ENCODE peak calls at places on chromosome X, in five cellular contexts. One of them, this sample, is unnamed. For H3K4me1, the result is how much of the 10 kb centered on the place peaks cover.

GRCh38 chrX:13119386-13119785 is 75.0 kb upstream of the FAM9C start:
- DNase-seq in HCT116: no peak
- DNase-seq in upper lobe of left lung: no peak
- DNase-seq in stomach: no peak
- DNase-seq in K562: no peak
- DNase-seq in this sample: no peak

GRCh38 chrX:132488092-132488749 is 617 bp downstream of the MBNL3 start:
- DNase-seq in HCT116: no peak
- DNase-seq in upper lobe of left lung: peak
- DNase-seq in stomach: no peak
- DNase-seq in K562: no peak
- DNase-seq in this sample: no peak

GRCh38 chrX:55787063-55787462 is 69.5 kb downstream of the RRAGB start:
- DNase-seq in HCT116: no peak
- DNase-seq in upper lobe of left lung: no peak
- DNase-seq in stomach: no peak
- DNase-seq in K562: no peak
- DNase-seq in this sample: no peak

GRCh38 chrX:42992199-42992943 is 214.4 kb upstream of the PPP1R2C start:
- DNase-seq in HCT116: no peak
- DNase-seq in upper lobe of left lung: no peak
- DNase-seq in stomach: no peak
- DNase-seq in K562: no peak
- DNase-seq in this sample: no peak

GRCh38 chrX:12975999-12976558 is 1.2 kb downstream of the TMSB4X start:
- DNase-seq in HCT116: no peak
- DNase-seq in upper lobe of left lung: peak
- DNase-seq in stomach: peak
- DNase-seq in K562: peak
- DNase-seq in this sample: no peak

GRCh38 chrX:42079968-42080367 is 156.6 kb upstream of the CASK start:
- DNase-seq in HCT116: no peak
- DNase-seq in upper lobe of left lung: no peak
- DNase-seq in stomach: no peak
- DNase-seq in K562: no peak
- DNase-seq in this sample: no peak

GRCh38 chrX:122866527-122866926 is 317.6 kb upstream of the GRIA3 start:
- DNase-seq in HCT116: no peak
- DNase-seq in upper lobe of left lung: no peak
- DNase-seq in stomach: no peak
- DNase-seq in K562: no peak
- DNase-seq in this sample: no peak

GRCh38 chrX:130347336-130347735 is 7.6 kb downstream of the SLC25A14 start:
- DNase-seq in HCT116: no peak
- DNase-seq in upper lobe of left lung: no peak
- DNase-seq in stomach: no peak
- DNase-seq in K562: no peak
- DNase-seq in this sample: no peak

GRCh38 chrX:22389544-22390243 is 117.0 kb downstream of the CBLL2 start:
- DNase-seq in HCT116: no peak
- DNase-seq in upper lobe of left lung: no peak
- DNase-seq in stomach: no peak
- DNase-seq in K562: no peak
- DNase-seq in this sample: no peak

GRCh38 chrX:41922125-41922521 is 1.2 kb downstream of the CASK start:
- DNase-seq in HCT116: no peak
- DNase-seq in upper lobe of left lung: no peak
- DNase-seq in stomach: no peak
- DNase-seq in K562: no peak
- DNase-seq in this sample: no peak

GRCh38 chrX:24099394-24099793 is 44.6 kb downstream of the EIF2S3 start:
- DNase-seq in HCT116: no peak
- DNase-seq in upper lobe of left lung: no peak
- DNase-seq in stomach: no peak
- DNase-seq in K562: no peak
- DNase-seq in this sample: no peak

GRCh38 chrX:80807606-80808159 is 2.0 kb downstream of the BRWD3 start:
- DNase-seq in HCT116: no peak
- DNase-seq in upper lobe of left lung: no peak
- DNase-seq in stomach: no peak
- DNase-seq in K562: peak
- DNase-seq in this sample: no peak

GRCh38 chrX:66012094-66012534 is 27.8 kb downstream of the VSIG4 start:
- DNase-seq in HCT116: no peak
- DNase-seq in upper lobe of left lung: peak
- DNase-seq in stomach: peak
- DNase-seq in K562: no peak
- DNase-seq in this sample: no peak

GRCh38 chrX:45824471-45824870 is 623.8 kb upstream of the DIPK2B start:
- DNase-seq in HCT116: peak
- DNase-seq in upper lobe of left lung: no peak
- DNase-seq in stomach: no peak
- DNase-seq in K562: peak
- DNase-seq in this sample: no peak

GRCh38 chrX:13932416-13932815 is 97.3 kb downstream of the GEMIN8 start:
- DNase-seq in HCT116: no peak
- DNase-seq in upper lobe of left lung: no peak
- DNase-seq in stomach: no peak
- DNase-seq in K562: no peak
- DNase-seq in this sample: no peak

GRCh38 chrX:37922926-37923325 is 75.6 kb upstream of the DYNLT3 start:
- DNase-seq in HCT116: no peak
- DNase-seq in upper lobe of left lung: no peak
- DNase-seq in stomach: no peak
- DNase-seq in K562: no peak
- DNase-seq in this sample: no peak

GRCh38 chrX:17549005-17549685 is 174.1 kb downstream of the NHS start:
- DNase-seq in HCT116: no peak
- DNase-seq in upper lobe of left lung: no peak
- DNase-seq in stomach: no peak
- DNase-seq in K562: no peak
- DNase-seq in this sample: no peak
- H3K4me1 ChIP-seq in HCT116: under half
- H3K4me1 ChIP-seq in upper lobe of left lung: under half
- H3K4me1 ChIP-seq in stomach: under half
- H3K4me1 ChIP-seq in K562: under half
- H3K4me1 ChIP-seq in this sample: under half

GRCh38 chrX:68930576-68931317 is 101.9 kb downstream of the EFNB1 start:
- DNase-seq in HCT116: no peak
- DNase-seq in upper lobe of left lung: no peak
- DNase-seq in stomach: no peak
- DNase-seq in K562: no peak
- DNase-seq in this sample: no peak
- H3K27ac ChIP-seq in HCT116: no peak
- H3K27ac ChIP-seq in upper lobe of left lung: peak
- H3K27ac ChIP-seq in stomach: no peak
- H3K27ac ChIP-seq in K562: no peak
- H3K27ac ChIP-seq in this sample: no peak

DNA sequence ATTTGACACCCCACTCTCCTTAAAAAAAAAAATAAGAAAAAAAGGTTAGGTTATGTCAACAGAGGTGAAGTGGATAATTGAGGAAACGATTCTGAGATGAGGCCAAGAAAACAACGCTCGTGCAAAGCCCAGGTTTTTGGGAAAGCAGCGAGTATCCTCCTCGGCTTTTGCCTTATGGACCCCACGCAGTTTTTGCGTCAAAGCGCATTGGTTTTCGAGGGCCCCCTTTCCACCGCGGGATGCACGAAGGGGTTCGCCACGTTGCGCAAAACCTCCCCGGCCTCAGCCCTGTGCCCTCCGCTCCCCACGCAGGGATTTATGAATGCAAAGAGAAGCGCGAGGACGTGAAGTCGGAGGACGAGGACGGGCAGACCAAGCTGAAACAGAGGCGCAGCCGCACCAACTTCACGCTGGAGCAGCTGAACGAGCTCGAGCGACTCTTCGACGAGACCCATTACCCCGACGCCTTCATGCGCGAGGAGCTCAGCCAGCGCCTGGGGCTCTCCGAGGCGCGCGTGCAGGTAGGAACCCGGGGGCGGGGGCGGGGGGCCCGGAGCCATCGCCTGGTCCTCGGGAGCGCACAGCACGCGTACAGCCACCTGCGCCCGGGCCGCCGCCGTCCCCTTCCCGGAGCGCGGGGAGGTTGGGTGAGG is 3.8 kb downstream of the SHOX start:
- DNase-seq in HCT116: no peak
- DNase-seq in upper lobe of left lung: no peak
- DNase-seq in stomach: peak
- DNase-seq in K562: no peak
- DNase-seq in this sample: no peak
- TF ChIP-seq POLR2AphosphoS5 in HCT116: no peak
- TF ChIP-seq POLR2AphosphoS5 in upper lobe of left lung: no peak
- TF ChIP-seq POLR2AphosphoS5 in stomach: no peak
- TF ChIP-seq POLR2AphosphoS5 in K562: no peak
- TF ChIP-seq POLR2AphosphoS5 in this sample: no peak

GRCh38 chrX:19627533-19627932 is 112.2 kb upstream of the MAP3K15 start:
- DNase-seq in HCT116: no peak
- DNase-seq in upper lobe of left lung: no peak
- DNase-seq in stomach: no peak
- DNase-seq in K562: no peak
- DNase-seq in this sample: no peak

GRCh38 chrX:19630776-19631707 is 115.7 kb upstream of the MAP3K15 start:
- DNase-seq in HCT116: no peak
- DNase-seq in upper lobe of left lung: no peak
- DNase-seq in stomach: no peak
- DNase-seq in K562: no peak
- DNase-seq in this sample: no peak

GRCh38 chrX:19628006-19628575 is 112.8 kb upstream of the MAP3K15 start:
- DNase-seq in HCT116: no peak
- DNase-seq in upper lobe of left lung: no peak
- DNase-seq in stomach: no peak
- DNase-seq in K562: no peak
- DNase-seq in this sample: no peak

GRCh38 chrX:19630228-19630627 is 114.9 kb upstream of the MAP3K15 start:
- DNase-seq in HCT116: no peak
- DNase-seq in upper lobe of left lung: no peak
- DNase-seq in stomach: no peak
- DNase-seq in K562: no peak
- DNase-seq in this sample: no peak

DNA sequence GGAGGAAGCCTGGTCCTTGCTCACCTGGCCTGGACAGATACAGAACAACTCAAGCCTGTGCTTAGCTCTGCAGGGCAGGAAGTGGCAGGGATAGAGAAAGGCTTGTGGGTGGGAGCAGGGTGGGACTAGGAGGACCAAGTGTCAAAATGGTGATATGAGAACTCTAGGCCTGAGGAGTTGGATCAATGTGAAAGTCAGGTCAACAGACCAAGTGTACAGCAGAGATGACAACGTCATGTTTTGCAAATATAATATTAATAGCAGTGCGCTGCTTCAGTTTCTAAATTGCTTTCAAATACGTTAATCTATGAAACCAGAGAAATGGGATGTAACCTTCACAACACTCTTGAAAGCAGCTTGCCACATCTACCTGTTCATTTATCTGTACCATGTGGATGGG is 114.2 kb upstream of the MAP3K15 start:
- DNase-seq in HCT116: no peak
- DNase-seq in upper lobe of left lung: no peak
- DNase-seq in stomach: no peak
- DNase-seq in K562: no peak
- DNase-seq in this sample: no peak
- H3K4me1 ChIP-seq in HCT116: under half
- H3K4me1 ChIP-seq in upper lobe of left lung: under half
- H3K4me1 ChIP-seq in stomach: under half
- H3K4me1 ChIP-seq in K562: under half
- H3K4me1 ChIP-seq in this sample: under half

GRCh38 chrX:67717571-67717970 is 173.8 kb downstream of the AR start:
- DNase-seq in HCT116: no peak
- DNase-seq in upper lobe of left lung: no peak
- DNase-seq in stomach: no peak
- DNase-seq in K562: no peak
- DNase-seq in this sample: no peak

GRCh38 chrX:67720344-67720743 is 176.5 kb downstream of the AR start:
- DNase-seq in HCT116: no peak
- DNase-seq in upper lobe of left lung: no peak
- DNase-seq in stomach: no peak
- DNase-seq in K562: no peak
- DNase-seq in this sample: no peak

GRCh38 chrX:67723580-67724351 is 179.9 kb downstream of the AR start:
- DNase-seq in HCT116: no peak
- DNase-seq in upper lobe of left lung: peak
- DNase-seq in stomach: no peak
- DNase-seq in K562: no peak
- DNase-seq in this sample: no peak

GRCh38 chrX:67721321-67721720 is 177.5 kb downstream of the AR start:
- DNase-seq in HCT116: no peak
- DNase-seq in upper lobe of left lung: no peak
- DNase-seq in stomach: no peak
- DNase-seq in K562: no peak
- DNase-seq in this sample: no peak

DNA sequence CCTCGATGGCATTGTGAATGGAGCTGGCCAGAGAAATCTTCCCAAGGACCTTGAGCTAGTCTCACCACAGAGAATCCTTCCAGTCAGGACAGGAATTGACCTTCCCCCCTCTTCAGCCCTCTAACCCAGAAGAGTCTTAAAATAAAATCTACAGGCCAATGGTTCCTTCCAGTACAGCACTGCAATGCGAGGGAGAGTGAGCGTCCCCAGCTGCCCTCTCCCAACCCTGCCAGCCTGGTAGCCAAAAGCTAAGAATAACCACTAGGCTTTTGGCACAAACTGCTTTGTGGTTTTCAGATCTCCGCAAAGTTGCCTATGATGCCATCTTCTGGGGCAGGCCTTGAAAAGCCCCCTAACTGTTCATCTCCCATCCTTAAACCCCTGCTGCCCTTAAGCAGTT is 175.1 kb downstream of the AR start:
- DNase-seq in HCT116: no peak
- DNase-seq in upper lobe of left lung: no peak
- DNase-seq in stomach: no peak
- DNase-seq in K562: no peak
- DNase-seq in this sample: no peak
- H3K27ac ChIP-seq in HCT116: no peak
- H3K27ac ChIP-seq in upper lobe of left lung: no peak
- H3K27ac ChIP-seq in stomach: no peak
- H3K27ac ChIP-seq in K562: no peak
- H3K27ac ChIP-seq in this sample: no peak

GRCh38 chrX:155071694-155072215 is 447 bp downstream of the BRCC3 start:
- DNase-seq in HCT116: no peak
- DNase-seq in upper lobe of left lung: peak
- DNase-seq in stomach: no peak
- DNase-seq in K562: no peak
- DNase-seq in this sample: no peak
- TF ChIP-seq POLR2AphosphoS5 in HCT116: no peak
- TF ChIP-seq POLR2AphosphoS5 in upper lobe of left lung: no peak
- TF ChIP-seq POLR2AphosphoS5 in stomach: no peak
- TF ChIP-seq POLR2AphosphoS5 in K562: no peak
- TF ChIP-seq POLR2AphosphoS5 in this sample: no peak

DNA sequence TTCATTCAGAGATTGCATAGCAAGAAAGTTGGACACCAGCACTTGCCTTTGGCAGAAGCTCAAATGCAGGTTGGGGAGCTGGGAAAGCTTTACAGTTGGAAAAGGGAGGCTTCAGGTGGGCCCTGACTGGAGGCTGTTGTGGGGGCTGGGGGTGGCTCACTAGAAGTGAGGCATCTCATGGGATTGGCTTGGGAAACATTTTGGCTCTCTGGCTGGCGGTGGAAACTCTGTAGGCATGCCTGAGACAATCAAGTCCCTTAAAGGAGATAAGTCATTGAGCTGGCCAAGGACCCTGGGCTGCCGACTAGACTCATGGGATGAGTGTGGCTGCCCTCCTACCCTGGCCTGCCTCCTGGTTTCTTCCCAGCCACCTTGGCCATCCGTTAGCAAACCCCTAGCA is 31.4 kb upstream of the STS start:
- DNase-seq in HCT116: no peak
- DNase-seq in upper lobe of left lung: no peak
- DNase-seq in stomach: no peak
- DNase-seq in K562: no peak
- DNase-seq in this sample: no peak
- H3K4me1 ChIP-seq in HCT116: under half
- H3K4me1 ChIP-seq in upper lobe of left lung: under half
- H3K4me1 ChIP-seq in stomach: under half
- H3K4me1 ChIP-seq in K562: under half
- H3K4me1 ChIP-seq in this sample: under half